ENCODE peak calls at places on chromosomes 6 and 20, in four cellular contexts. H is colonic mucosa, C is left ventricle myocardium inferior, E is EH. U is an unnamed sample.

GRCh38 chr6:158358450-158359077 is 46.3 kb downstream of the TULP4 start:
- DNase-seq in H (peak; percentile 56), C (no peak), E (no peak), U (no peak)

GRCh38 chr20:34069341-34070078 is 42.5 kb downstream of the EIF2S2 start:
- DNase-seq in H (peak; percentile 81), C (peak; percentile 56), E (peak; percentile 81), U (peak; percentile 76)

GRCh38 chr6:39666706-39667489 is 58.3 kb downstream of the KIF6 start:
- DNase-seq in H (no peak), C (no peak), E (no peak), U (no peak)

GRCh38 chr6:170262481-170263088 is 28.3 kb downstream of the DLL1 start:
- DNase-seq in H (no peak), C (no peak), E (no peak), U (no peak)

GRCh38 chr20:57393321-57394086 is 2.3 kb downstream of the RBM38 start:
- DNase-seq in H (peak; percentile 69), C (no peak), E (no peak), U (peak; percentile 50)

GRCh38 chr6:41901882-41902519 is 6.8 kb upstream of the USP49 start:
- DNase-seq in H (peak; percentile 34), C (no peak), E (peak; percentile 40), U (no peak)

GRCh38 chr6:36204068-36204753 is 7.7 kb downstream of the BRPF3 start:
- DNase-seq in H (no peak), C (no peak), E (no peak), U (no peak)

GRCh38 chr20:13455713-13456112 is 183.0 kb downstream of the TASP1 start:
- DNase-seq in H (no peak), C (no peak), E (peak; percentile 31), U (no peak)

U was measured in ovary.